ENCODE peak calls at places on chromosomes 3 and 15, in five cellular contexts. M is transverse colon, U is esophagus squamous epithelium, W is mesenchymal stem cell, L is H7. P is an unnamed sample.

GRCh38 chr3:177429066-177429465 is 231.8 kb upstream of the TBL1XR1 start:
- DNase-seq in M (no peak), U (no peak), W (no peak), L (no peak), P (no peak)

GRCh38 chr15:25170113-25170731 is 215.4 kb downstream of the SNRPN start:
- DNase-seq in M (no peak), U (no peak), W (no peak), L (no peak), P (no peak)

GRCh38 chr3:130014526-130014925 is 40.0 kb downstream of the TRH start:
- DNase-seq in M (no peak), U (no peak), W (no peak), L (no peak), P (no peak)

GRCh38 chr15:45795487-45796069 is 160.7 kb downstream of the SQOR start:
- DNase-seq in M (peak; percentile 48), U (no peak), W (peak; percentile 23), L (peak; percentile 49), P (peak; percentile 10)

GRCh38 chr3:141769171-141769894 is 6.1 kb downstream of the GRK7 start:
- DNase-seq in M (no peak), U (no peak), W (peak; percentile 34), L (no peak), P (peak; percentile 5)

GRCh38 chr15:67049351-67050044 is 15.9 kb upstream of the SMAD3 start:
- DNase-seq in M (peak; percentile 27), U (no peak), W (peak; percentile 93), L (no peak), P (peak; percentile 71)

GRCh38 chr15:80494311-80494710 is 90.1 kb downstream of the ARNT2 start:
- DNase-seq in M (no peak), U (no peak), W (peak; percentile 36), L (no peak), P (peak; percentile 76)

GRCh38 chr15:57213783-57214366 is 162.4 kb upstream of the CGNL1 start:
- DNase-seq in M (no peak), U (no peak), W (peak; percentile 69), L (no peak), P (peak; percentile 67)

GRCh38 chr3:182235504-182235903 is 523.8 kb downstream of the SOX2 start:
- DNase-seq in M (no peak), U (no peak), W (no peak), L (no peak), P (no peak)

GRCh38 chr15:63133786-63134185 is 12.1 kb downstream of the LACTB start:
- DNase-seq in M (no peak), U (no peak), W (peak; percentile 45), L (no peak), P (peak; percentile 35)

DNA sequence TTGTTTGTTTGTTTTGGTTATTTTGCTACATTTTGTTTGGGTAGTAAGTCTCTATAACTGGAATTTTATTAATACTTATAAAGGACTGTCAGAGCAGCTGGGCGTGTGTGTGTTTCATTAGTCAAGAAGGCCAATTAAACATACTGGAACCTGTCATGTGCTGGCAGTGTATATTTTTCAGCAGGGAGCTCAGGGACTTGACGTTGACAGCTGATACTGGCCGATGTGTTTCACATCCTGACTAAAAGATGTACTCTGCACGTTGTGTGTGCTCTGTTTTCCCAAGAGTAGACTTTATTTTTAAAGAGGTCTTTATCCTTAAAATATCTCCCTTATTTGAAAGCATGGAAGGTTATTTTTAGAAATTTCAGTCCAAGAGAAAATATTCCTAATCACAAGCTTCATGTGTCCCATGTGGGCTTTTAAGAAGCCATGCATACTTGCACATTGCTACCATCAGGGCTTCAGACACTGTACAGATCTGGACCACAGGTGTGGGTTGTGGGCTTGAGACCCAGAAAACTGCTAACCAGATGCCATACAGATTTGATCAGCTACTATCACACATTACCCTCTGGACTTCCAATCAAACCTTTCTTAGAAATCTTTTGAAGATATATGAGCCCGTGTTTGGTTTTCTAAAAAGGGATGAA is 135.9 kb downstream of the FEZF2 start:
- DNase-seq in M (no peak), U (no peak), W (no peak), L (no peak), P (no peak)
- H3K4me3 ChIP-seq in M (no peak overlapping the region), U (no peak overlapping the region), W (no peak overlapping the region), L (no peak overlapping the region), P (no peak overlapping the region)

GRCh38 chr3:36944641-36945270 is at the start of gene TRANK1:
- DNase-seq in M (peak; percentile 71), U (peak; percentile 6), W (peak; percentile 28), L (peak; percentile 86), P (peak; percentile 40)
- H3K4me3 ChIP-seq in M (peak within 1 kb of the TSS; percentile 87), U (peak within 1 kb of the TSS; percentile 79), W (peak within 1 kb of the TSS; percentile 79), L (peak within 1 kb of the TSS; percentile 63), P (peak within 1 kb of the TSS; percentile 46)

DNA sequence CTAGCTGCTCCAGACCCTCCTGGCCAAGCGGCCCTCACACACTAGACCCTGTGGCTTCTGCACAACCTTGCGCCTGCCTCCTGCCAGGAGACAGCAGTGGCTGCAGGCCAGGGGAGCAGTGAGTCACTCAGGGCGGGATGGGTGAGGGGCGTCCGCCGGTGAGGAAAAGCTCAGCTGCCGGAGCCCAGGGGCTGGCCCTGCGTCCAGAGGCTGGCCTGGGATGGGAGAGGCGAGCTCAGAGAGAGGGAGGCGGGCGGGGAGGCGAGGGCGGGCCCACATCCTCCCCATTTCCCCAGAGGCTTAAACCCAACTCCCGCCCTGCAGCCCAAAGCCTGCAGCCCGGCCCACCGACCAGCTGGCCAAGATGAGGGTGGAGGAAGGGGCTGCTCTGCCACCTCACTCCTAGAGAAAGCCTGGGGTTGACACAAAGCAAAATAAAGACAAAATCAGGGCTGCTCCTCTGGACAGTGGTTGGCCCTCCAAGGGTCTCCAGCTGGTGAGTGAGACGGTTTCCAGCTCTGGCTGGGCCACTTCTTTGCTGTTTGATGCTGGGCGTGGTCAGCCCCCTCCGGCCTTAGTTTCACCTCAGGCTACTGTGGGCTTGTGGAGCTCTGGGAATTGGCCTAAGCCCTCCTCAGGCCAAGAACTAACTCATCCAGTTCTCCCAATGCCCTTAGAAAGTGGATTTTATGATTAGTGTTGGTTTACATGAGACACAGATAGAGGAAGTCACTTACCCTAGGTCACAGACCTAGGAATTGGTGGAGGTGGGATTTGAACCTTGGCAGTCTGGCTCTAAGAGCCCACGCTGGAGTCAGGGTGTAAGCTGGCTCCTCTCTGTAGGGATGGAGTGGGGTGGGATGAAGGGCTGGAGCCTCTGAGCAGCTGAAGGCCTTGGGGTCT is 50.6 kb downstream of the IQSEC1 start:
- DNase-seq in M (no peak), U (no peak), W (peak; percentile 83), L (peak; percentile 91), P (peak; percentile 91)
- H3K4me3 ChIP-seq in M (peak overlapping the region; percentile 15), U (peak overlapping the region; percentile 46), W (peak overlapping the region; percentile 64), L (no peak overlapping the region), P (peak overlapping the region; percentile 27)

GRCh38 chr3:15744176-15744575 is 53.6 kb downstream of the ANKRD28 start:
- DNase-seq in M (no peak), U (no peak), W (no peak), L (no peak), P (no peak)
- H3K4me3 ChIP-seq in M (no peak overlapping the region), U (no peak overlapping the region), W (no peak overlapping the region), L (no peak overlapping the region), P (no peak overlapping the region)

DNA sequence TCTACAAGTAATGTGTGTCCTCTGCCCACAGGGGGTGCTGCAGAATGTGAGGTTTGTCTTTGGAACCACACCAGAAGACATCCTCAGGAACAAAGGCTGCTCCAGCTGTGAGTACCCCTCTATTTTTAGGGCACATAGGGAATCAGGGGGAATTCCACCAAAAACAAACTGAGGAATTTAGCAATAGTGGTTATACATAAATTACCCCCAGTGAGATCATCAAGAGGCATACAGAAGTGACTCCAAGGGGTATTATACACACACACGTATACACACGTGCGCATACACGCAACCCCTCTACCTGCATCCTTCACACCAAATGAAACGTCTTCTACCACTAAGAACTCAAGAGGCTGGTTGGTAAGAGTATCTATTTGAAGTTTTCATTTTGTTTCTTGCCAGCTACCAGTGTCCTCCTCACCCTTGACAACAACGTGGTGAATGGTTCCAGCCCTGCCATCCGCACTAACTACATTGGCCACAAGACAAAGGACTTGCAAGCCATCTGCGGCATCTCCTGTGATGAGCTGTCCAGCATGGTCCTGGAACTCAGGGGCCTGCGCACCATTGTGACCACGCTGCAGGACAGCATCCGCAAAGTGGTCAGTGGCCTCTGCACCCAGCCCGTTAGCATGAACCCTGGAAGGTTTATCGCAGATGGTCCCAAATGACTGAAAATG is 2.8 kb downstream of the THBS1 start:
- DNase-seq in M (peak; percentile 75), U (no peak), W (peak; percentile 62), L (peak; percentile 74), P (peak; percentile 34)
- H3K4me3 ChIP-seq in M (peak overlapping the region; percentile 83), U (peak overlapping the region; percentile 82), W (peak overlapping the region; percentile 88), L (no peak overlapping the region), P (peak overlapping the region; percentile 68)

DNA sequence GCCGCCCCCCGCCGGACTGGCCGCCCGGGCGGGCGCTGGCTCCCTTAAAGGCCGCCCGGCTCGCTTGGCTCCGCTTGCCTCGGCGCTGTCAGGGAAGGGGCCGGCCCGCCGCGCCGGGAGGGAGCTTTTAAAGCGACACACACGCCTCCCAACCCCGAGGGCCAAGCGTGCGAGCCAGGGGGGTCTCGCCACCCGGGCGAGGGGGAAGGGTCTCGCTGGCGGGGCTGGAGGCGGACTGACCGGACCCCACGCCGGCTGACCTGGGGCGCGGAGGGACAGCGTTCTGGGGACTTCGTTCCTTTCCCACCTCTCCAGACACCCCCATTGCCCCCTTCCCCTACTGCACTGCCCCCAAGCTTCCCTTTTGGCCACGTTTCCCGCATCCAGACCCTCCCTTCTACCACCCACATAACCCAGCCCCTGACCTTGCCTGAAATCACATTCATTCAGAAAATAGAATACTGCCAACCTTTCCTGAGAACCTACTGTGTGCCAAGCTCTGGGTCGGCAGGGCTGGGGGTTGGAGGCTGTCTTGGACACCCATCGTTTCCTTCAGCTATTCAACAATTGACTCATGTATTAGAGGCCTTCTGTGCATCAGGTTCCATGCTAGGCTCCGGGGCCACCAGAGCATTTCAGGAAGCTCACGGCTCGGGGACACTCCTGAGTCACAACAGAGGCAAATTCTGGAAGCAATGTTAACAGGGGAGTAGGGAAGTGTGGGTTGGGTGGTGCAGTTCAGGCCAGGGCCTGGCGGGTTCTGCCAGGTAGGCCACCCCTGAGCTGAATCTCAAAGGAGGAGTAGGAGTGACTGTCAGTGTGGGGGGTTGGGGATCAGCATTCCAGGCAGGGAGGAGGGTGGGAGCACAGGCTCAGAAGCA is at the start of gene INSYN1:
- DNase-seq in M (peak; percentile 16), U (no peak), W (peak; percentile 40), L (peak; percentile 87), P (peak; percentile 17)
- H3K4me3 ChIP-seq in M (peak within 1 kb of the TSS; percentile 50), U (peak within 1 kb of the TSS; percentile 78), W (peak within 1 kb of the TSS; percentile 73), L (peak within 1 kb of the TSS; percentile 71), P (peak within 1 kb of the TSS; percentile 24)

P was measured in astrocyte of the spinal cord.